ENCODE peak calls at places on chromosomes 16 and 17, in seven cellular contexts. C is stomach, K is ovary, V is testis, G is uterus, W is prostate gland, M is sigmoid colon. Y is an unnamed sample.

GRCh38 chr16:81238296-81239011 is at the start of gene BCO1:
- DNase-seq in C (peak), W (peak), K (peak), M (no peak), G (peak), V (peak), Y (peak)

GRCh38 chr17:78357687-78358537 is 2.0 kb downstream of the SOCS3 start:
- DNase-seq in G (no peak), W (no peak), V (no peak), C (no peak), K (no peak), M (no peak), Y (no peak)

GRCh38 chr16:87067890-87068289 is 249.3 kb downstream of the C16orf95 start:
- DNase-seq in M (peak), G (no peak), V (no peak), K (no peak), W (no peak), C (no peak), Y (no peak)

GRCh38 chr17:43524945-43525575 is 21.1 kb downstream of the ETV4 start:
- DNase-seq in V (no peak), G (no peak), C (no peak), W (no peak), M (no peak), K (no peak), Y (no peak)

GRCh38 chr17:1043601-1044251 is 46.8 kb downstream of the TIMM22 start:
- DNase-seq in K (peak), C (no peak), G (peak), M (peak), W (no peak), V (peak), Y (peak)

GRCh38 chr16:35841632-35842031 is 2382.2 kb downstream of the TP53TG3F start:
- DNase-seq in M (no peak), G (no peak), V (no peak), K (no peak), W (no peak), C (no peak), Y (no peak)

GRCh38 chr17:42094375-42095069 is 3.8 kb downstream of the ZNF385C start:
- DNase-seq in C (no peak), K (no peak), M (no peak), W (no peak), V (no peak), G (no peak), Y (no peak)

GRCh38 chr17:78534492-78535284 is 42.5 kb downstream of the DNAH17 start:
- DNase-seq in G (no peak), C (no peak), M (peak), V (no peak), W (peak), K (no peak), Y (peak)

GRCh38 chr16:8912793-8913192 is 30.6 kb downstream of the LITAFD start:
- DNase-seq in G (no peak), M (no peak), V (no peak), C (no peak), W (no peak), K (no peak), Y (no peak)

DNA sequence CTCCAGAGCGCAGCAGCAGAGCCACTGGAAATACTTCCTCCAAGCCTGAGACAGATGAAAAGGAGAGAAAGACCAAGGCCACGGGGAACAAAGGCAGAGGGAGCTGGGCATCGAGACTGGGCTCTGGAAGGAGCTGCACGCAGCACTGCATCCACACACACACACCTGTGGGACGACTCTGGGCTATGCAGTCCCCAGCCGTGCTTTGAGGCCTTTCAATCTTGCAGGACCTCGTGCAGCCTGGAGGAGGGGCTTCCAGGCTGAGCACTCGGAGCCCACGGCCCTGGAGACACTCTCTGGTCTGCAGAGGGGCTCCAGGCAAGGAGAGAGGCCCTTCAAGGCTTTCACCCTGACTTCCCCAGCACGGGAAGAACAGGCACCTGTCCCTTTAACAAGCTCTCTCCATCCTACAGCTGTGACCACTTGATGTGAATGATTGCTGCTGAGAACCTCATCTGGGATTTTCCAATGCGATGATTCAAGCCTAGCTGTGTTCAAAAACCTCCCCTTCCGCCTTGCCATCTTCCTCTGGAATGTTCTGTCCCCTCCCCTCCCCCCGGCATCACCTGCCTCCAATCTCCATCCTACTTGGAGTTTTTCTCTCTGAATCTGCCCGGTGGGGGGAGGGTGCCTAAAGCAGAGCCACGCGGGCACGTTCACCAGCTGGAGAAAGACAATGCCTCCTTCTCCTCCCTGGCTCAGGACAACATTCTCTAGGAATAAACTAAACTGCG is 37.5 kb downstream of the RBFOX3 start:
- DNase-seq in W (no peak), C (no peak), G (no peak), V (no peak), K (no peak), M (peak), Y (peak)
- H3K4me3 ChIP-seq in W (no peak), C (no peak), G (no peak), V (no peak), K (no peak), M (no peak), Y (no peak)

GRCh38 chr17:76252040-76252954 is 12.0 kb upstream of the RNF157 start:
- DNase-seq in V (peak), K (no peak), G (no peak), W (no peak), M (peak), C (peak), Y (peak)
- TF ChIP-seq POLR2A in V (no peak), K (no peak), G (no peak), W (no peak), M (no peak), C (no peak), Y (no peak)

GRCh38 chr16:2160915-2161551 is 5.5 kb downstream of the TRAF7 start:
- DNase-seq in C (peak), K (no peak), W (no peak), G (peak), V (peak), M (peak), Y (no peak)
- H3K4me3 ChIP-seq in C (no peak), K (no peak), W (no peak), G (no peak), V (no peak), M (no peak), Y (no peak)

GRCh38 chr16:3443108-3444031 is at the start of the genes NAA60 and ZNF597:
- DNase-seq in W (peak), C (peak), G (peak), V (peak), M (peak), K (peak), Y (peak)
- TF ChIP-seq POLR2A in W (no peak), C (no peak), G (no peak), V (no peak), M (no peak), K (no peak), Y (no peak)

Y was measured in spleen.